ENCODE peak calls at places on chromosomes 6 and 20, in eight cellular contexts. T is endothelial cell, B is AG04449, M is transverse colon, Z is WTC11, A is GM20000, I is DND-41, H is left ventricle myocardium inferior. W is an unnamed sample.

GRCh38 chr6:36607782-36608386 is 13.7 kb downstream of the SRSF3 start:
- DNase-seq in I (no peak), M (no peak), H (no peak), B (no peak), A (no peak), T (no peak), Z (peak; percentile 9), W (no peak)

GRCh38 chr6:62102387-62102786 is 183.6 kb downstream of the KHDRBS2 start:
- DNase-seq in B (no peak), H (no peak), I (no peak), A (no peak), Z (no peak), M (no peak), T (no peak), W (no peak)

GRCh38 chr6:166651408-166651807 is 24.4 kb upstream of the RPS6KA2 start:
- DNase-seq in B (no peak), I (no peak), Z (no peak), T (no peak), H (no peak), A (no peak), M (no peak), W (no peak)

GRCh38 chr6:34901930-34902329 is 12.9 kb downstream of the ANKS1A start:
- DNase-seq in B (no peak), M (no peak), Z (no peak), T (no peak), I (no peak), H (no peak), A (no peak), W (no peak)

GRCh38 chr20:52103469-52103910 is 88.1 kb downstream of the ZFP64 start:
- DNase-seq in H (no peak), M (no peak), I (no peak), B (no peak), Z (peak; percentile 67), T (peak; percentile 22), A (peak; percentile 44), W (no peak)

GRCh38 chr6:2111162-2111677 is 134.2 kb downstream of the GMDS start:
- DNase-seq in I (no peak), T (no peak), H (no peak), Z (no peak), B (no peak), A (peak; percentile 53), M (no peak), W (no peak)

GRCh38 chr6:66851930-66852329 is 1144.9 kb upstream of the EYS start:
- DNase-seq in M (no peak), T (no peak), I (no peak), H (no peak), A (no peak), Z (no peak), B (no peak), W (no peak)

GRCh38 chr6:28207244-28208179 is 17.6 kb upstream of the ZSCAN9 start:
- DNase-seq in T (peak; percentile 65), I (no peak), M (peak; percentile 24), A (peak; percentile 63), Z (peak; percentile 64), B (no peak), H (no peak), W (no peak)

GRCh38 chr6:117483645-117484016 is 1.2 kb downstream of the DCBLD1 start:
- DNase-seq in B (no peak), M (peak; percentile 12), I (no peak), T (no peak), A (peak; percentile 68), Z (no peak), H (no peak), W (no peak)

GRCh38 chr20:44398303-44398702 is 42.8 kb downstream of the HNF4A start:
- DNase-seq in H (no peak), A (no peak), B (peak; percentile 7), T (no peak), M (no peak), I (no peak), Z (no peak), W (no peak)

GRCh38 chr20:1331801-1332453 is 3.0 kb upstream of the SDCBP2 start:
- DNase-seq in M (no peak), B (no peak), A (no peak), I (peak; percentile 4), H (no peak), T (no peak), Z (no peak), W (no peak)

GRCh38 chr6:119891206-119891605 is 541.6 kb upstream of the MAN1A1 start:
- DNase-seq in T (no peak), A (no peak), B (no peak), Z (no peak), H (no peak), I (no peak), M (no peak), W (no peak)

GRCh38 chr6:14452567-14453527 is 335.3 kb downstream of the CD83 start:
- DNase-seq in A (peak; percentile 16), M (no peak), I (peak; percentile 94), T (no peak), Z (no peak), B (no peak), H (no peak), W (no peak)

GRCh38 chr20:38460040-38460623 is 12.5 kb upstream of the RALGAPB start:
- DNase-seq in Z (no peak), A (no peak), T (no peak), B (peak; percentile 31), H (no peak), M (peak; percentile 40), I (no peak), W (no peak)

GRCh38 chr20:24785141-24785924 is 163.7 kb upstream of the CST7 start:
- DNase-seq in M (no peak), Z (no peak), T (no peak), H (no peak), B (peak; percentile 54), I (no peak), A (no peak), W (peak; percentile 11)

GRCh38 chr20:33076662-33077398 is 2.6 kb upstream of the BPIFB4 start:
- DNase-seq in I (peak; percentile 24), H (no peak), Z (no peak), T (peak; percentile 28), B (no peak), M (no peak), A (no peak), W (no peak)

GRCh38 chr6:51467231-51467952 is 620.0 kb downstream of the PKHD1 start:
- DNase-seq in B (no peak), H (no peak), T (no peak), Z (no peak), A (no peak), I (no peak), M (no peak), W (no peak)

DNA sequence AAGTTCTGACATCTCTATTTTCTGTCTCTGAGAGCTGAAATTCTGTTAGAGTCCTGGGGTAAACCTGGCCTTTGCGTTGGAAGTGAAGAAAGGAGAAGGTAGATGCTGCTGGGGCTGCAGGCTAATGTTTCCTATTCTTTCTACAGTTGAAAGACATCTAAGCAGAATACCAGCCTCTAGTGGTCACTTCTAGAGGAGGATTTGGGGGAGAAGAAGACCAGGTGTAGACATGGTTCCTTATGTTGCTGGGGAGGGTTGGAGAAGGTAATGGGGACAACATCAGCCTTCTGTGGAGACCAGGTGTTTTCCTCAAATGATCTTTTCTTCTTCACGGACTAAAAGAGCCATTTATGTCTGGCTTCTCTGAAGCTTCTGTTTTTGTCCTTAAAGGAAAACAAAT is 62.6 kb downstream of the BTBD3 start:
- DNase-seq in I (no peak), H (no peak), B (no peak), T (no peak), M (no peak), Z (no peak), A (no peak), W (no peak)
- TF ChIP-seq CTCF in I (no peak), H (no peak), B (no peak), T (no peak), M (no peak), Z (no peak), A (no peak), W (no peak)

GRCh38 chr6:26521485-26522391 is 16.4 kb upstream of the HMGN4 start:
- DNase-seq in M (peak; percentile 87), B (no peak), T (peak; percentile 91), Z (peak; percentile 86), A (peak; percentile 87), H (peak; percentile 88), I (no peak), W (peak; percentile 61)
- TF ChIP-seq CTCF in M (peak; percentile 38), B (peak; percentile 50), T (no peak), Z (no peak), A (peak; percentile 60), H (peak; percentile 60), I (no peak), W (peak; percentile 22)

GRCh38 chr6:71289802-71290175 is 1.2 kb downstream of the OGFRL1 start:
- DNase-seq in I (no peak), H (no peak), M (no peak), T (no peak), Z (no peak), A (no peak), B (no peak), W (no peak)

GRCh38 chr6:71287038-71287437 is 1.6 kb upstream of the OGFRL1 start:
- DNase-seq in Z (no peak), I (no peak), T (no peak), A (no peak), H (no peak), M (peak; percentile 13), B (no peak), W (peak; percentile 43)

GRCh38 chr6:71289039-71289801 is 609 bp downstream of the OGFRL1 start:
- DNase-seq in A (no peak), M (peak; percentile 20), H (peak; percentile 33), Z (peak; percentile 50), B (no peak), T (peak; percentile 53), I (no peak), W (no peak)

GRCh38 chr6:71287926-71288227 is 734 bp upstream of the OGFRL1 start:
- DNase-seq in Z (no peak), T (no peak), H (no peak), M (no peak), A (no peak), B (no peak), I (no peak), W (peak; percentile 54)

DNA sequence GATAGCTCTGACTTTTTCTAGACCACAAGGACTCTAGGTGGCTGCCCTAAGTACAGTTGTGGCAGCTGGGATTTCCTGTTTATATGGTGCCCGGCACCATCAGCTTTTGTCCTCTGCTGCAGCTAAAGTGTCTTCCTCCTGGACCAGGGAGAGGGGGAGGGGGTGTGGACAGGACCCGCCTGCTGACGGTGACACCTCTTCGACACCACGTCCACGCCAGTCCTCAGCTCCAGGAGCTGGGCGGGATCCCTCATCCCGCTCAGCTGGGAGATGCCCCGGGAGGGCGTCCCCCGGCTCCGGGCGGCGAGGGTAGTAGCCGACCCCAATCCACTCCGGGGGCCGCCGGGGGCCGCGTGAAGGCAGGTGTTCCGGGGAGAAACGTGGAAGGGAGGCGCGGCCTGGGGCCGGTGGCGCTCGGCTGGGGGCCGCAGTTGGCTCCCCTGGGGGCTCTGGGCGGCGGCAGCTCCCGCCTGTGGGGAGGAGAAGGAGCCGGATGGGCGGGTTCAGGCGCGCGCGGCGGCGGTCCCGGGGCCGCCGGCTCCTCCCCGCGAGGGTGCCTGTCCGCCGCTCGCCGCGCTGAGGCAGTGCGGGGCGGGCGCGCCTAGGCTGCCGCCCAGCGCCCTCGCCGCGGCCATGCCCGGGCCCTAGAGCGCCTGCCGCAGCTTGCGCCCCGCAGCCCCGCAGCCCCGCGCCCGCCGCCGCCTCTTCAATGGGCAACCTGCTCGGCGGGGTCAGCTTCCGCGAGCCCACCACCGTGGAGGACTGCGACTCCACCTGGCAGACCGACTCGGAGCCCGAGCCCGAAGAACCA is at the start of gene OGFRL1:
- DNase-seq in I (no peak), A (peak; percentile 95), T (peak; percentile 70), M (peak; percentile 78), Z (peak; percentile 54), H (peak; percentile 84), B (no peak), W (peak; percentile 35)
- TF ChIP-seq CTCF in I (no peak), A (peak; percentile 17), T (no peak), M (no peak), Z (no peak), H (peak; percentile 50), B (no peak), W (no peak)

GRCh38 chr20:13245250-13245723 is 24.2 kb downstream of the ISM1 start:
- DNase-seq in A (no peak), Z (no peak), I (no peak), B (no peak), H (no peak), M (no peak), T (no peak), W (no peak)
- TF ChIP-seq CTCF in A (no peak), Z (no peak), I (no peak), B (no peak), H (no peak), M (no peak), T (no peak), W (no peak)